ENCODE peak calls at places on chromosomes 5 and 9, in eight cellular contexts. M is IMR-90; L is NCI-H345; Q is posterior vena cava; J is psoas muscle; K is stimulated activated CD4-positive, alpha-beta T cell treated with anti-CD3 and anti-CD28 coated beads, Interleukin-12 subunit alpha, Interleukin-12 subunit beta, amount 100 ng/mL, for 48 hours; S is heart right ventricle; E is fibroblast of pulmonary artery. G is an unnamed sample.

GRCh38 chr5:16930487-16930886 is 5.6 kb downstream of the MYO10 start:
- DNase-seq in Q (no peak), E (no peak), J (no peak), S (no peak), K (no peak), L (no peak), M (no peak), G (no peak)

GRCh38 chr9:132946624-132947295 is 2.3 kb upstream of the TSC1 start:
- DNase-seq in L (no peak), K (no peak), J (no peak), Q (no peak), E (peak), M (peak), S (no peak), G (peak)

GRCh38 chr9:93711002-93711401 is 134.6 kb downstream of the PHF2 start:
- DNase-seq in K (no peak), J (no peak), M (no peak), L (no peak), S (no peak), Q (peak), E (no peak), G (no peak)

GRCh38 chr5:150637245-150638052 is 3.0 kb upstream of the SYNPO start:
- DNase-seq in M (peak), K (no peak), L (no peak), Q (no peak), J (no peak), S (no peak), E (peak), G (peak)

GRCh38 chr5:90409318-90410177 is at the start of gene CETN3:
- DNase-seq in S (peak), J (peak), L (peak), Q (peak), E (peak), M (peak), K (peak), G (peak)

GRCh38 chr9:85740821-85741111 is 988 bp downstream of the AGTPBP1 start:
- DNase-seq in Q (no peak), K (no peak), S (no peak), J (no peak), E (peak), M (peak), L (no peak), G (peak)

GRCh38 chr5:124675921-124676846 is 70.3 kb downstream of the ZNF608 start:
- DNase-seq in M (no peak), J (no peak), S (no peak), E (peak), L (no peak), Q (no peak), K (no peak), G (no peak)

GRCh38 chr5:154714271-154714986 is 40.7 kb upstream of the LARP1 start:
- DNase-seq in K (no peak), Q (no peak), E (peak), M (peak), J (no peak), L (no peak), S (no peak), G (peak)

GRCh38 chr5:203246-203645 is 12.0 kb downstream of the LRRC14B start:
- DNase-seq in E (no peak), K (no peak), M (no peak), L (no peak), S (no peak), J (no peak), Q (no peak), G (no peak)

GRCh38 chr5:4868140-4868735 is 271.9 kb upstream of the ADAMTS16 start:
- DNase-seq in E (peak), K (peak), Q (peak), L (peak), J (peak), M (no peak), S (peak), G (no peak)

GRCh38 chr9:133573791-133574515 is 35.2 kb downstream of the FAM163B start:
- DNase-seq in E (no peak), S (no peak), L (no peak), M (no peak), Q (no peak), J (no peak), K (no peak), G (no peak)

GRCh38 chr5:122844916-122845252 is 529 bp upstream of the SNX24 start:
- DNase-seq in E (no peak), M (peak), J (no peak), S (no peak), K (no peak), L (peak), Q (no peak), G (no peak)

GRCh38 chr9:112179816-112180215 is 4.7 kb upstream of the SUSD1 start:
- DNase-seq in E (no peak), L (no peak), Q (no peak), K (no peak), M (no peak), S (no peak), J (no peak), G (no peak)

GRCh38 chr5:31161772-31162171 is 31.7 kb upstream of the CDH6 start:
- DNase-seq in E (no peak), Q (no peak), K (no peak), M (no peak), L (no peak), S (no peak), J (no peak), G (no peak)

GRCh38 chr5:133942589-133943474 is 25.6 kb downstream of the C5orf15 start:
- DNase-seq in K (no peak), S (no peak), J (no peak), Q (peak), L (no peak), E (no peak), M (no peak), G (no peak)